ENCODE peak calls at places on chromosome 6, in five cellular contexts. H is tibial nerve, P is HepG2, Q is stomach, U is right lobe of liver. R is an unnamed sample.

GRCh38 chr6:16766043-16766521 is 4.8 kb upstream of the ATXN1 start:
- DNase-seq in P (no peak), Q (no peak), H (no peak), U (no peak), R (no peak)

GRCh38 chr6:36897629-36898028 is 11.9 kb downstream of the C6orf89 start:
- DNase-seq in U (no peak), P (peak), H (peak), Q (no peak), R (no peak)

GRCh38 chr6:5996701-5997419 is 9.9 kb downstream of the NRN1 start:
- DNase-seq in Q (no peak), P (no peak), U (no peak), H (no peak), R (no peak)

GRCh38 chr6:122014961-122015360 is 384.5 kb upstream of the HSF2 start:
- DNase-seq in H (no peak), P (no peak), Q (no peak), U (no peak), R (no peak)

GRCh38 chr6:101666256-101666655 is 272.7 kb downstream of the GRIK2 start:
- DNase-seq in U (no peak), H (no peak), P (peak), Q (peak), R (no peak)

GRCh38 chr6:149888659-149889058 is 9.3 kb downstream of the RAET1E start:
- DNase-seq in U (no peak), P (no peak), H (no peak), Q (no peak), R (no peak)

GRCh38 chr6:47057830-47058540 is 15.9 kb upstream of the ADGRF1 start:
- DNase-seq in H (no peak), Q (no peak), U (no peak), P (peak), R (no peak)

GRCh38 chr6:89596056-89596455 is 42.5 kb downstream of the LYRM2 start:
- DNase-seq in H (no peak), Q (no peak), U (no peak), P (no peak), R (no peak)

GRCh38 chr6:11606287-11606686 is 68.7 kb downstream of the TMEM170B start:
- DNase-seq in U (no peak), P (no peak), Q (peak), H (peak), R (no peak)

GRCh38 chr6:132937466-132937906 is 123.1 kb downstream of the RPS12 start:
- DNase-seq in Q (peak), H (no peak), P (peak), U (peak), R (no peak)

GRCh38 chr6:12516070-12516469 is 200.5 kb upstream of the PHACTR1 start:
- DNase-seq in P (no peak), Q (peak), U (peak), H (no peak), R (no peak)

GRCh38 chr6:10421508-10422281 is 6.8 kb upstream of the TFAP2A start:
- DNase-seq in P (no peak), Q (no peak), U (no peak), H (no peak), R (no peak)

GRCh38 chr6:11712760-11713159 is 65.8 kb downstream of the ADTRP start:
- DNase-seq in P (no peak), Q (no peak), U (peak), H (peak), R (no peak)

GRCh38 chr6:39432311-39433025 is 110.0 kb upstream of the KCNK16 start:
- DNase-seq in P (no peak), U (no peak), H (no peak), Q (no peak), R (no peak)

GRCh38 chr6:41045664-41046063 is 3.4 kb downstream of the TSPO2 start:
- DNase-seq in H (no peak), P (no peak), U (no peak), Q (no peak), R (no peak)

GRCh38 chr6:77019081-77019480 is 444.2 kb downstream of the HTR1B start:
- DNase-seq in P (no peak), H (no peak), Q (no peak), U (no peak), R (no peak)

GRCh38 chr6:169689247-169689646 is 12.6 kb downstream of the WDR27 start:
- DNase-seq in Q (no peak), H (no peak), P (no peak), U (no peak), R (no peak)

GRCh38 chr6:41546475-41546865 is 289 bp downstream of the FOXP4 start:
- DNase-seq in H (no peak), Q (no peak), U (no peak), P (no peak), R (no peak)

GRCh38 chr6:154932562-154933027 is 62.5 kb upstream of the TIAM2 start:
- DNase-seq in U (no peak), P (peak), H (no peak), Q (no peak), R (no peak)

GRCh38 chr6:134195985-134196384 is 121.9 kb downstream of the SGK1 start:
- DNase-seq in U (no peak), Q (no peak), H (no peak), P (no peak), R (no peak)
- H3K27ac ChIP-seq in U (no peak), Q (no peak), H (no peak), P (peak), R (no peak)

GRCh38 chr6:54737247-54737646 is 109.3 kb upstream of the FAM83B start:
- DNase-seq in H (no peak), U (peak), P (peak), Q (no peak), R (no peak)
- TF ChIP-seq CTCF in H (no peak), U (peak), P (peak), Q (no peak), R (no peak)

GRCh38 chr6:14876778-14877613 is 368.9 kb upstream of the JARID2 start:
- DNase-seq in P (no peak), U (no peak), Q (no peak), H (no peak), R (no peak)
- H3K4me3 ChIP-seq in P (no peak), U (no peak), Q (no peak), H (no peak), R (no peak)

GRCh38 chr6:111070407-111070743 is 16.9 kb upstream of the SLC16A10 start:
- DNase-seq in P (no peak), U (no peak), H (no peak), Q (no peak), R (no peak)

GRCh38 chr6:111068116-111068897 is 19.0 kb upstream of the SLC16A10 start:
- DNase-seq in P (no peak), H (no peak), U (no peak), Q (no peak), R (no peak)

GRCh38 chr6:111072801-111073360 is 14.4 kb upstream of the SLC16A10 start:
- DNase-seq in P (no peak), U (no peak), H (no peak), Q (no peak), R (no peak)

DNA sequence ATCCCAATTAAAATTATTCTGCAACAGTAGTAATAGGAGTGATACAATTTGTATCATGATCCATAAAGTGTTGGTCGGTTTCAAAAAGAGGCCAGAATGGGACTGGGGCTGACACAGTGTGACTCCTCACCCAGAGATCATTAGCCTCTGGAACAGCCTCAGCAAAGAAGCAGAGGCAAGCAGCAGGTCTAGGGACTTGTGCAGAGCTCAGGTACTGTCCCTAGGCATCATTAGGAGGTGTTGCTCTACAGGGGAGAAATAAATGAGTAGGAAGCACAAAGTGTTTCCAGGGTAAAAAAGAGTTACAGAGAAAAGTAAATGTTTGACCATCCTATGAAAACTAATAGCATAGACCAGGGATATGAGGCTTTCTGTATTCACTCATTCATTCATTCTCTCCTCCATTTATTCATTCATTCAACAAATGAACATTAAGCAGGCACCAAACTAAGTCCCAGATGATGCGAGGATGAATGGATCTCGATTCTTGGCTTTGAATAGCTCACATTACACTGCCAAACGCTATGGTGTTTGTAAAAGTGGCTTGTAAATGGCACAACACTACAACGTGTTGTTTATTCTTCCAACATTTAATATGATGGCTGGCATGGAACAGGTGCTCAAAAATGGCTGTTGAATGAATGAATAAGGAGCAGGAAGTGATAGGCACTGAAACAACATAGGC is 17.4 kb upstream of the SLC16A10 start:
- DNase-seq in H (no peak), P (no peak), U (no peak), Q (no peak), R (no peak)
- H3K27ac ChIP-seq in H (no peak), P (no peak), U (no peak), Q (no peak), R (no peak)